ENCODE peak calls at places on chromosomes 2 and 18, in four cellular contexts. One of them, this sample, is unnamed.

GRCh38 chr2:118846667-118847446 is 591 bp downstream of the EN1 start:
- DNase-seq in CD8-positive, alpha-beta T cell: no peak
- DNase-seq in astrocyte of the cerebellum: no peak
- DNase-seq in skeletal muscle cell: no peak
- DNase-seq in this sample: peak

GRCh38 chr18:23077493-23078256 is 57.6 kb upstream of the CABLES1 start:
- DNase-seq in CD8-positive, alpha-beta T cell: no peak
- DNase-seq in astrocyte of the cerebellum: no peak
- DNase-seq in skeletal muscle cell: no peak
- DNase-seq in this sample: no peak

GRCh38 chr18:78865056-78865598 is 114.5 kb upstream of the SALL3 start:
- DNase-seq in CD8-positive, alpha-beta T cell: no peak
- DNase-seq in astrocyte of the cerebellum: no peak
- DNase-seq in skeletal muscle cell: no peak
- DNase-seq in this sample: no peak

GRCh38 chr2:154402138-154402714 is 296.3 kb upstream of the KCNJ3 start:
- DNase-seq in CD8-positive, alpha-beta T cell: no peak
- DNase-seq in astrocyte of the cerebellum: peak
- DNase-seq in skeletal muscle cell: peak
- DNase-seq in this sample: peak

GRCh38 chr2:136281281-136282117 is 163.6 kb upstream of the CXCR4 start:
- DNase-seq in CD8-positive, alpha-beta T cell: peak
- DNase-seq in astrocyte of the cerebellum: no peak
- DNase-seq in skeletal muscle cell: no peak
- DNase-seq in this sample: no peak

GRCh38 chr2:203432811-203433210 is 102.3 kb downstream of the RAPH1 start:
- DNase-seq in CD8-positive, alpha-beta T cell: no peak
- DNase-seq in astrocyte of the cerebellum: no peak
- DNase-seq in skeletal muscle cell: no peak
- DNase-seq in this sample: no peak

GRCh38 chr18:25055076-25055475 is 296.9 kb downstream of the ZNF521 start:
- DNase-seq in CD8-positive, alpha-beta T cell: no peak
- DNase-seq in astrocyte of the cerebellum: peak
- DNase-seq in skeletal muscle cell: no peak
- DNase-seq in this sample: no peak

GRCh38 chr2:29011650-29012060 is 30.6 kb downstream of the TOGARAM2 start:
- DNase-seq in CD8-positive, alpha-beta T cell: peak
- DNase-seq in astrocyte of the cerebellum: no peak
- DNase-seq in skeletal muscle cell: peak
- DNase-seq in this sample: peak

GRCh38 chr2:102143450-102143985 is 972 bp downstream of the IL1R1 start:
- DNase-seq in CD8-positive, alpha-beta T cell: no peak
- DNase-seq in astrocyte of the cerebellum: no peak
- DNase-seq in skeletal muscle cell: no peak
- DNase-seq in this sample: peak

GRCh38 chr18:23337599-23338444 is 115.3 kb upstream of the RIOK3 start:
- DNase-seq in CD8-positive, alpha-beta T cell: no peak
- DNase-seq in astrocyte of the cerebellum: peak
- DNase-seq in skeletal muscle cell: no peak
- DNase-seq in this sample: peak